ENCODE peak calls at places on chromosomes 2 and 18, in five cellular contexts. One of them, this sample, is unnamed.

GRCh38 chr18:24212939-24213338 is 74.1 kb downstream of the CABYR start:
- DNase-seq in stimulated activated CD4-positive, alpha-beta T cell treated with anti-CD3 and anti-CD28 coated beads, Interleukin-4, amount 100 ng/mL, for 48 hours: no peak
- DNase-seq in naive B cell: no peak
- DNase-seq in activated T-cell treated with anti-CD3 and anti-CD28 coated beads for 1 hour: no peak
- DNase-seq in effector CD4-positive, alpha-beta T cell: no peak
- DNase-seq in this sample: no peak

GRCh38 chr2:216348909-216349308 is 23.4 kb downstream of the MARCHF4 start:
- DNase-seq in stimulated activated CD4-positive, alpha-beta T cell treated with anti-CD3 and anti-CD28 coated beads, Interleukin-4, amount 100 ng/mL, for 48 hours: no peak
- DNase-seq in naive B cell: no peak
- DNase-seq in activated T-cell treated with anti-CD3 and anti-CD28 coated beads for 1 hour: no peak
- DNase-seq in effector CD4-positive, alpha-beta T cell: no peak
- DNase-seq in this sample: no peak

GRCh38 chr18:46071615-46071893 is 506 bp downstream of the PSTPIP2 start:
- DNase-seq in stimulated activated CD4-positive, alpha-beta T cell treated with anti-CD3 and anti-CD28 coated beads, Interleukin-4, amount 100 ng/mL, for 48 hours: no peak
- DNase-seq in naive B cell: peak; percentile 1
- DNase-seq in activated T-cell treated with anti-CD3 and anti-CD28 coated beads for 1 hour: no peak
- DNase-seq in effector CD4-positive, alpha-beta T cell: no peak
- DNase-seq in this sample: no peak

GRCh38 chr18:48352051-48352755 is 57.0 kb downstream of the ZBTB7C start:
- DNase-seq in stimulated activated CD4-positive, alpha-beta T cell treated with anti-CD3 and anti-CD28 coated beads, Interleukin-4, amount 100 ng/mL, for 48 hours: no peak
- DNase-seq in naive B cell: no peak
- DNase-seq in activated T-cell treated with anti-CD3 and anti-CD28 coated beads for 1 hour: no peak
- DNase-seq in effector CD4-positive, alpha-beta T cell: no peak
- DNase-seq in this sample: no peak

GRCh38 chr2:226813148-226813701 is 13.6 kb upstream of the IRS1 start:
- DNase-seq in stimulated activated CD4-positive, alpha-beta T cell treated with anti-CD3 and anti-CD28 coated beads, Interleukin-4, amount 100 ng/mL, for 48 hours: no peak
- DNase-seq in naive B cell: no peak
- DNase-seq in activated T-cell treated with anti-CD3 and anti-CD28 coated beads for 1 hour: no peak
- DNase-seq in effector CD4-positive, alpha-beta T cell: no peak
- DNase-seq in this sample: no peak

GRCh38 chr18:48982269-48982668 is 31.5 kb upstream of the SMAD7 start:
- DNase-seq in stimulated activated CD4-positive, alpha-beta T cell treated with anti-CD3 and anti-CD28 coated beads, Interleukin-4, amount 100 ng/mL, for 48 hours: no peak
- DNase-seq in naive B cell: no peak
- DNase-seq in activated T-cell treated with anti-CD3 and anti-CD28 coated beads for 1 hour: no peak
- DNase-seq in effector CD4-positive, alpha-beta T cell: no peak
- DNase-seq in this sample: no peak

GRCh38 chr18:45687617-45688016 is 36.4 kb upstream of the SLC14A1 start:
- DNase-seq in stimulated activated CD4-positive, alpha-beta T cell treated with anti-CD3 and anti-CD28 coated beads, Interleukin-4, amount 100 ng/mL, for 48 hours: no peak
- DNase-seq in naive B cell: peak; percentile 19
- DNase-seq in activated T-cell treated with anti-CD3 and anti-CD28 coated beads for 1 hour: no peak
- DNase-seq in effector CD4-positive, alpha-beta T cell: no peak
- DNase-seq in this sample: peak; percentile 32

GRCh38 chr2:94992360-94992759 is 33.1 kb upstream of the MAL start:
- DNase-seq in stimulated activated CD4-positive, alpha-beta T cell treated with anti-CD3 and anti-CD28 coated beads, Interleukin-4, amount 100 ng/mL, for 48 hours: no peak
- DNase-seq in naive B cell: no peak
- DNase-seq in activated T-cell treated with anti-CD3 and anti-CD28 coated beads for 1 hour: no peak
- DNase-seq in effector CD4-positive, alpha-beta T cell: no peak
- DNase-seq in this sample: no peak

GRCh38 chr18:3180325-3180724 is 39.4 kb downstream of the MYOM1 start:
- DNase-seq in stimulated activated CD4-positive, alpha-beta T cell treated with anti-CD3 and anti-CD28 coated beads, Interleukin-4, amount 100 ng/mL, for 48 hours: no peak
- DNase-seq in naive B cell: no peak
- DNase-seq in activated T-cell treated with anti-CD3 and anti-CD28 coated beads for 1 hour: no peak
- DNase-seq in effector CD4-positive, alpha-beta T cell: no peak
- DNase-seq in this sample: no peak

GRCh38 chr2:109069430-109070194 is 59.4 kb upstream of the SH3RF3 start:
- DNase-seq in stimulated activated CD4-positive, alpha-beta T cell treated with anti-CD3 and anti-CD28 coated beads, Interleukin-4, amount 100 ng/mL, for 48 hours: no peak
- DNase-seq in naive B cell: no peak
- DNase-seq in activated T-cell treated with anti-CD3 and anti-CD28 coated beads for 1 hour: no peak
- DNase-seq in effector CD4-positive, alpha-beta T cell: no peak
- DNase-seq in this sample: no peak

GRCh38 chr2:20130821-20131645 is 79.6 kb upstream of the LAPTM4A start:
- DNase-seq in stimulated activated CD4-positive, alpha-beta T cell treated with anti-CD3 and anti-CD28 coated beads, Interleukin-4, amount 100 ng/mL, for 48 hours: no peak
- DNase-seq in naive B cell: no peak
- DNase-seq in activated T-cell treated with anti-CD3 and anti-CD28 coated beads for 1 hour: no peak
- DNase-seq in effector CD4-positive, alpha-beta T cell: no peak
- DNase-seq in this sample: no peak

GRCh38 chr2:190978389-190979053 is 35.5 kb downstream of the STAT1 start:
- DNase-seq in stimulated activated CD4-positive, alpha-beta T cell treated with anti-CD3 and anti-CD28 coated beads, Interleukin-4, amount 100 ng/mL, for 48 hours: no peak
- DNase-seq in naive B cell: no peak
- DNase-seq in activated T-cell treated with anti-CD3 and anti-CD28 coated beads for 1 hour: no peak
- DNase-seq in effector CD4-positive, alpha-beta T cell: no peak
- DNase-seq in this sample: no peak

GRCh38 chr2:99636432-99637034 is 146.7 kb upstream of the REV1 start:
- DNase-seq in stimulated activated CD4-positive, alpha-beta T cell treated with anti-CD3 and anti-CD28 coated beads, Interleukin-4, amount 100 ng/mL, for 48 hours: no peak
- DNase-seq in naive B cell: no peak
- DNase-seq in activated T-cell treated with anti-CD3 and anti-CD28 coated beads for 1 hour: no peak
- DNase-seq in effector CD4-positive, alpha-beta T cell: no peak
- DNase-seq in this sample: no peak

GRCh38 chr2:101949304-101949703 is 42.5 kb upstream of the IL1R2 start:
- DNase-seq in stimulated activated CD4-positive, alpha-beta T cell treated with anti-CD3 and anti-CD28 coated beads, Interleukin-4, amount 100 ng/mL, for 48 hours: no peak
- DNase-seq in naive B cell: no peak
- DNase-seq in activated T-cell treated with anti-CD3 and anti-CD28 coated beads for 1 hour: no peak
- DNase-seq in effector CD4-positive, alpha-beta T cell: no peak
- DNase-seq in this sample: no peak

This sample was measured in CD8-positive, alpha-beta memory T cell.